ENCODE peak calls at places on chromosome 5, in ten cellular contexts. One of them, this sample, is unnamed.

GRCh38 chr5:31811210-31811609 is 172.3 kb downstream of the PDZD2 start:
- DNase-seq in stomach: no peak
- DNase-seq in sigmoid colon: no peak
- DNase-seq in uterus: no peak
- DNase-seq in NB4: peak; percentile 74
- DNase-seq in tibial nerve: no peak
- DNase-seq in ovary: peak; percentile 11
- DNase-seq in HCT116: peak; percentile 48
- DNase-seq in thyroid gland: no peak
- DNase-seq in heart left ventricle: no peak
- DNase-seq in this sample: peak; percentile 20

GRCh38 chr5:13478831-13479465 is 465.5 kb downstream of the DNAH5 start:
- DNase-seq in stomach: peak; percentile 50
- DNase-seq in sigmoid colon: no peak
- DNase-seq in uterus: no peak
- DNase-seq in NB4: peak; percentile 47
- DNase-seq in tibial nerve: peak; percentile 7
- DNase-seq in ovary: no peak
- DNase-seq in HCT116: no peak
- DNase-seq in thyroid gland: peak; percentile 2
- DNase-seq in heart left ventricle: no peak
- DNase-seq in this sample: no peak

GRCh38 chr5:116507941-116508655 is 66.5 kb downstream of the SEMA6A start:
- DNase-seq in stomach: no peak
- DNase-seq in sigmoid colon: no peak
- DNase-seq in uterus: no peak
- DNase-seq in NB4: no peak
- DNase-seq in tibial nerve: peak; percentile 7
- DNase-seq in ovary: no peak
- DNase-seq in HCT116: no peak
- DNase-seq in thyroid gland: no peak
- DNase-seq in heart left ventricle: no peak
- DNase-seq in this sample: no peak

GRCh38 chr5:11046160-11046559 is 285.1 kb upstream of the DAP start:
- DNase-seq in stomach: no peak
- DNase-seq in sigmoid colon: no peak
- DNase-seq in uterus: no peak
- DNase-seq in NB4: peak; percentile 24
- DNase-seq in tibial nerve: no peak
- DNase-seq in ovary: no peak
- DNase-seq in HCT116: no peak
- DNase-seq in thyroid gland: no peak
- DNase-seq in heart left ventricle: no peak
- DNase-seq in this sample: peak; percentile 13

GRCh38 chr5:64164166-64164565 is 1.5 kb upstream of the RNF180 start:
- DNase-seq in stomach: no peak
- DNase-seq in sigmoid colon: no peak
- DNase-seq in uterus: no peak
- DNase-seq in NB4: no peak
- DNase-seq in tibial nerve: no peak
- DNase-seq in ovary: no peak
- DNase-seq in HCT116: no peak
- DNase-seq in thyroid gland: no peak
- DNase-seq in heart left ventricle: no peak
- DNase-seq in this sample: no peak

GRCh38 chr5:53936481-53937352 is 373.7 kb downstream of the ARL15 start:
- DNase-seq in stomach: no peak
- DNase-seq in sigmoid colon: no peak
- DNase-seq in uterus: peak; percentile 61
- DNase-seq in NB4: no peak
- DNase-seq in tibial nerve: peak; percentile 34
- DNase-seq in ovary: no peak
- DNase-seq in HCT116: no peak
- DNase-seq in thyroid gland: no peak
- DNase-seq in heart left ventricle: peak; percentile 12
- DNase-seq in this sample: no peak

GRCh38 chr5:117973785-117974184 is 1014.6 kb downstream of the DTWD2 start:
- DNase-seq in stomach: no peak
- DNase-seq in sigmoid colon: no peak
- DNase-seq in uterus: no peak
- DNase-seq in NB4: no peak
- DNase-seq in tibial nerve: no peak
- DNase-seq in ovary: no peak
- DNase-seq in HCT116: no peak
- DNase-seq in thyroid gland: no peak
- DNase-seq in heart left ventricle: no peak
- DNase-seq in this sample: no peak

GRCh38 chr5:11524188-11524587 is 380.1 kb downstream of the CTNND2 start:
- DNase-seq in stomach: no peak
- DNase-seq in sigmoid colon: no peak
- DNase-seq in uterus: no peak
- DNase-seq in NB4: no peak
- DNase-seq in tibial nerve: no peak
- DNase-seq in ovary: no peak
- DNase-seq in HCT116: no peak
- DNase-seq in thyroid gland: no peak
- DNase-seq in heart left ventricle: no peak
- DNase-seq in this sample: no peak

GRCh38 chr5:59124983-59125960 is 542.4 kb downstream of the RAB3C start:
- DNase-seq in stomach: no peak
- DNase-seq in sigmoid colon: no peak
- DNase-seq in uterus: no peak
- DNase-seq in NB4: no peak
- DNase-seq in tibial nerve: no peak
- DNase-seq in ovary: no peak
- DNase-seq in HCT116: no peak
- DNase-seq in thyroid gland: peak; percentile 24
- DNase-seq in heart left ventricle: no peak
- DNase-seq in this sample: no peak

GRCh38 chr5:13325765-13326164 is 618.7 kb downstream of the DNAH5 start:
- DNase-seq in stomach: no peak
- DNase-seq in sigmoid colon: no peak
- DNase-seq in uterus: no peak
- DNase-seq in NB4: no peak
- DNase-seq in tibial nerve: no peak
- DNase-seq in ovary: no peak
- DNase-seq in HCT116: no peak
- DNase-seq in thyroid gland: no peak
- DNase-seq in heart left ventricle: no peak
- DNase-seq in this sample: no peak

DNA sequence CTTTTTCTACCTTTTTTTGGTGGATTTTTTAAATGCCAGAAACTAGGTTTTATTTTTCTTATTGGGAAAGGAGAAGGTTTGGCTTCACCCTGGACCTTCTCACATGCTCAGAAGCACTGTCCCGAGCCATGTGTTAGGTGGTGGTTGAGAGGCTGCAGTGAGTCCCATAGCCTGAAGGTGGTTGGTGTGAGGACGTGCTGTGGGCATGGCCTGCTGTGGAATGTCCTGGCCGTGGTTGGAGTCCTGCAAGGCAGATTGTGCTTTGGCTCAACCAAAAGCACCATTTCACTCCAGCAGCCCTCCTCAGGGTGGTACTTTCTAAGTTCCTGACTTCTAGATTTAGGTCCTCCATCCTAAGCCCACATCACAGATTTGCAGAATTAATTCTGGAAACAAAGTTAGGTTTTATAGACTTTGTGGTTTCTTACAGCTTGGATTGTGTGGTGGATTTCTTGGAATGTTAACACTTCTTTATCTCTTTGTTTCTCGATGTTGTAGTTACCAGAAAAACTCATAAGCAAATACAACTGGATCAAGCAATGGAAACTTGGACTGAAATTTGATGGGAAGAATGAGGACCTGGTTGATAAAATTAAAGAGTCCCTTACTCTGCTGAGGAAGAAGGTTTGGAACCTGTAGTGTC is 22.6 kb downstream of the OTULIN start:
- DNase-seq in stomach: no peak
- DNase-seq in sigmoid colon: no peak
- DNase-seq in uterus: no peak
- DNase-seq in NB4: no peak
- DNase-seq in tibial nerve: no peak
- DNase-seq in ovary: no peak
- DNase-seq in HCT116: no peak
- DNase-seq in thyroid gland: no peak
- DNase-seq in heart left ventricle: no peak
- DNase-seq in this sample: no peak
- TF ChIP-seq CTCF in stomach: no peak
- TF ChIP-seq CTCF in sigmoid colon: no peak
- TF ChIP-seq CTCF in uterus: no peak
- TF ChIP-seq CTCF in NB4: no peak
- TF ChIP-seq CTCF in tibial nerve: no peak
- TF ChIP-seq CTCF in ovary: no peak
- TF ChIP-seq CTCF in HCT116: no peak
- TF ChIP-seq CTCF in thyroid gland: no peak
- TF ChIP-seq CTCF in heart left ventricle: no peak
- TF ChIP-seq CTCF in this sample: no peak

GRCh38 chr5:21615195-21615765 is 1237.9 kb downstream of the CDH12 start:
- DNase-seq in stomach: no peak
- DNase-seq in sigmoid colon: no peak
- DNase-seq in uterus: no peak
- DNase-seq in NB4: no peak
- DNase-seq in tibial nerve: no peak
- DNase-seq in ovary: no peak
- DNase-seq in HCT116: no peak
- DNase-seq in thyroid gland: no peak
- DNase-seq in heart left ventricle: no peak
- DNase-seq in this sample: no peak

DNA sequence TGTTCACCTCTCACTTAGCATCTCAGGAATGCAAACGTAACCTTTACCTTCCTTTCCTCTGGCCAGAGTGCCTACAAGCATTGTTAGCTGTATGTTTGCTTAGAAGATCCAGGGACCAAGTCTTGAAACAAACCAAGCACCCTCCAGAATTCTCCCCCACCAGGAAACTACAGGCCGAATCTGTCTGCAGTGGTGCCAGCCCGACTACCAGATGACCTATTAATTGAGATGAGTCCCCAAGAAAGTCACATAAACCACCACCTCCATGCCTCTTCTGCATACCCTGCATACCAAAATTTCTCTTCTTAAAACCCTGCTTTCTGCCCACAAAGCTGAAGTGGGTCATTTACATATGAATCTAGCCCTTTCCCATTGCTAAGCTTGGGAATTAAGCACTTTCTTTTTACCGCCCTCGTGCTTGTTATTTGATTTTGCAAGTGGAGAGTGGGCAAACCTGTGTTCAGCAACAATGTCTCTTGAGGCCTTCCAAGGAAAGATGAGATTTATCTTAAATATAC is 1239.1 kb downstream of the CDH12 start:
- DNase-seq in stomach: no peak
- DNase-seq in sigmoid colon: no peak
- DNase-seq in uterus: no peak
- DNase-seq in NB4: no peak
- DNase-seq in tibial nerve: no peak
- DNase-seq in ovary: no peak
- DNase-seq in HCT116: no peak
- DNase-seq in thyroid gland: no peak
- DNase-seq in heart left ventricle: no peak
- DNase-seq in this sample: no peak
- TF ChIP-seq POLR2A in stomach: no peak
- TF ChIP-seq POLR2A in sigmoid colon: no peak
- TF ChIP-seq POLR2A in uterus: no peak
- TF ChIP-seq POLR2A in NB4: no peak
- TF ChIP-seq POLR2A in tibial nerve: no peak
- TF ChIP-seq POLR2A in ovary: no peak
- TF ChIP-seq POLR2A in HCT116: no peak
- TF ChIP-seq POLR2A in thyroid gland: no peak
- TF ChIP-seq POLR2A in heart left ventricle: no peak
- TF ChIP-seq POLR2A in this sample: no peak

GRCh38 chr5:105506692-105507277 is 1944.2 kb upstream of the NUDT12 start:
- DNase-seq in stomach: no peak
- DNase-seq in sigmoid colon: no peak
- DNase-seq in uterus: no peak
- DNase-seq in NB4: peak; percentile 17
- DNase-seq in tibial nerve: no peak
- DNase-seq in ovary: no peak
- DNase-seq in HCT116: peak; percentile 16
- DNase-seq in thyroid gland: no peak
- DNase-seq in heart left ventricle: no peak
- DNase-seq in this sample: peak; percentile 24
- TF ChIP-seq CTCF in stomach: no peak
- TF ChIP-seq CTCF in sigmoid colon: no peak
- TF ChIP-seq CTCF in uterus: no peak
- TF ChIP-seq CTCF in NB4: peak; percentile 38
- TF ChIP-seq CTCF in tibial nerve: no peak
- TF ChIP-seq CTCF in ovary: no peak
- TF ChIP-seq CTCF in HCT116: peak; percentile 64
- TF ChIP-seq CTCF in thyroid gland: no peak
- TF ChIP-seq CTCF in heart left ventricle: no peak
- TF ChIP-seq CTCF in this sample: peak; percentile 8

DNA sequence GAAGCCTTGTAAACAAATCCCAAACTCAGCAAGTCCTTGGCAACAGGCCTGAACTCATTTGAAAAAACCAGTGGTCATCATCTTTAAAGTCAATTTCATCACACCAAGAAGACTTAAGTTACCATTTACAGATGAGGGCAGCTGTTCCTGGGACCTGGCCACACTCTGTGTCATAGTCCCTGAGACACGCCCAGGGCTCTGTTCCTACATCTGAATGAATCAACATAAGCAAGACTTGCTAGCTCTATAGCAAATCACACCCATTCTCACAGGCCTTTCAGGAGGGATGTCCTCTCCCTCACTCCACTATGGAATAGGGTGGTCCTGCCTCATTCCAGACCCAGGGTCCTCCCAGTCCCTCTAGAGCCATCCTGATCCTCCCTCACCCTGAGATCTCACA is 142.8 kb downstream of the NSG2 start:
- DNase-seq in stomach: no peak
- DNase-seq in sigmoid colon: no peak
- DNase-seq in uterus: no peak
- DNase-seq in NB4: peak; percentile 11
- DNase-seq in tibial nerve: no peak
- DNase-seq in ovary: no peak
- DNase-seq in HCT116: peak; percentile 29
- DNase-seq in thyroid gland: no peak
- DNase-seq in heart left ventricle: no peak
- DNase-seq in this sample: peak; percentile 20
- TF ChIP-seq POLR2A in stomach: no peak
- TF ChIP-seq POLR2A in sigmoid colon: no peak
- TF ChIP-seq POLR2A in uterus: no peak
- TF ChIP-seq POLR2A in NB4: no peak
- TF ChIP-seq POLR2A in tibial nerve: no peak
- TF ChIP-seq POLR2A in ovary: no peak
- TF ChIP-seq POLR2A in HCT116: peak; percentile 19
- TF ChIP-seq POLR2A in thyroid gland: no peak
- TF ChIP-seq POLR2A in heart left ventricle: no peak
- TF ChIP-seq POLR2A in this sample: peak; percentile 77

This sample was measured in K562.